ENCODE peak calls at places on chromosomes 6 and 20, in seven cellular contexts. L is HCT116, B is RWPE2, Z is colonic mucosa, W is heart left ventricle, O is A549, V is lower lobe of right lung. M is an unnamed sample.

GRCh38 chr6:9554351-9554750 is 860.5 kb downstream of the TFAP2A start:
- DNase-seq in L (no peak), B (no peak), Z (no peak), W (no peak), O (no peak), V (no peak), M (no peak)

GRCh38 chr6:72810571-72811280 is 188.9 kb downstream of the KCNQ5 start:
- DNase-seq in L (no peak), B (no peak), Z (no peak), W (no peak), O (no peak), V (no peak), M (no peak)

GRCh38 chr20:9609892-9610502 is 95.6 kb downstream of the LAMP5 start:
- DNase-seq in L (peak; percentile 59), B (no peak), Z (peak; percentile 73), W (no peak), O (no peak), V (no peak), M (no peak)

GRCh38 chr6:116277124-116277523 is 2.6 kb downstream of the TSPYL1 start:
- DNase-seq in L (no peak), B (no peak), Z (no peak), W (no peak), O (no peak), V (no peak), M (no peak)

GRCh38 chr6:128172752-128173151 is 271.9 kb upstream of the THEMIS start:
- DNase-seq in L (no peak), B (no peak), Z (no peak), W (no peak), O (no peak), V (no peak), M (no peak)

GRCh38 chr6:73860303-73860702 is 164.3 kb downstream of the CD109 start:
- DNase-seq in L (no peak), B (no peak), Z (no peak), W (no peak), O (no peak), V (no peak), M (no peak)

GRCh38 chr6:136923954-136924291 is 1.8 kb downstream of the SLC35D3 start:
- DNase-seq in L (no peak), B (no peak), Z (no peak), W (no peak), O (no peak), V (no peak), M (no peak)

GRCh38 chr6:31118178-31118577 is 2.1 kb downstream of the CDSN start:
- DNase-seq in L (no peak), B (no peak), Z (no peak), W (peak; percentile 36), O (no peak), V (no peak), M (no peak)

GRCh38 chr6:83199865-83200230 is 6.7 kb downstream of the RWDD2A start:
- DNase-seq in L (no peak), B (no peak), Z (no peak), W (no peak), O (no peak), V (no peak), M (no peak)

GRCh38 chr20:47951521-47951951 is 166.3 kb upstream of the SULF2 start:
- DNase-seq in L (no peak), B (no peak), Z (no peak), W (no peak), O (no peak), V (no peak), M (no peak)

GRCh38 chr6:113147544-113147943 is 709.6 kb upstream of the MARCKS start:
- DNase-seq in L (no peak), B (no peak), Z (no peak), W (no peak), O (no peak), V (no peak), M (no peak)

GRCh38 chr6:109121411-109121810 is 26.1 kb downstream of the CEP57L1 start:
- DNase-seq in L (no peak), B (no peak), Z (no peak), W (no peak), O (no peak), V (no peak), M (no peak)

GRCh38 chr6:163417595-163417994 is 3.1 kb downstream of the QKI start:
- DNase-seq in L (no peak), B (no peak), Z (no peak), W (no peak), O (no peak), V (no peak), M (no peak)

GRCh38 chr6:73610444-73611275 is 43.1 kb downstream of the SLC17A5 start:
- DNase-seq in L (peak; percentile 18), B (no peak), Z (no peak), W (no peak), O (no peak), V (no peak), M (no peak)

GRCh38 chr6:55827818-55828522 is 47.4 kb downstream of the BMP5 start:
- DNase-seq in L (no peak), B (no peak), Z (no peak), W (no peak), O (no peak), V (no peak), M (no peak)

GRCh38 chr6:52588710-52589091 is 11.8 kb upstream of the TRAM2 start:
- DNase-seq in L (no peak), B (no peak), Z (no peak), W (no peak), O (no peak), V (no peak), M (no peak)

GRCh38 chr6:70459235-70459634 is 45.9 kb downstream of the FAM135A start:
- DNase-seq in L (no peak), B (no peak), Z (no peak), W (no peak), O (no peak), V (no peak), M (no peak)

GRCh38 chr6:3222506-3223038 is 4.9 kb downstream of the TUBB2B start:
- DNase-seq in L (no peak), B (no peak), Z (no peak), W (no peak), O (no peak), V (no peak), M (no peak)

GRCh38 chr6:31737315-31738047 is 1.2 kb upstream of the CLIC1 start:
- DNase-seq in L (no peak), B (no peak), Z (peak; percentile 76), W (no peak), O (no peak), V (no peak), M (no peak)

DNA sequence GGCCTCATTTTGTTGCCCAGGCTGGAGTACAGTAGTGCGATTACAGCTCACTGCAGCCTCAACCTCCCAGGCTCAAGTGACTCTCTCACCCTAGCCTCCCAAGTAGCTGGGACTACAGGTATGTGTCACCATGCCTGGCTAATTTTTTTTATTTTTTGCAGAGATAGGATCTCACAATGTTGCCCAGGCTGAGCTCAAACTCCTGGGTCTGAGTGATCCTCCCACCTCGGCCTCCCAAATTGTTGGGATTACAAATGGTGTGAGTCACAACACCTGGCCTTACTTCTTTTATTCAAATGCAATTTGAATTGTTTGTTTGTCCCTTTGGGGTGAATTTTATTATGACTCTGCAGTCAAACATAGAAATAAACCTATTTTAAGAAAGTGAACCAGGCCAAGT is 131.7 kb upstream of the SLC22A16 start:
- DNase-seq in L (no peak), B (no peak), Z (no peak), W (no peak), O (no peak), V (no peak), M (no peak)
- H3K27ac ChIP-seq in L (no peak overlapping the region), B (no peak overlapping the region), Z (no peak overlapping the region), W (no peak overlapping the region), O (no peak overlapping the region), V (no peak overlapping the region), M (peak overlapping the region; percentile 35)

GRCh38 chr6:35034411-35035171 is 106.5 kb downstream of the TCP11 start:
- DNase-seq in L (no peak), B (no peak), Z (peak; percentile 85), W (peak; percentile 83), O (no peak), V (peak; percentile 92), M (peak; percentile 71)

GRCh38 chr6:35036828-35037095 is 104.4 kb downstream of the TCP11 start:
- DNase-seq in L (no peak), B (no peak), Z (no peak), W (no peak), O (no peak), V (no peak), M (no peak)

GRCh38 chr6:35033683-35034082 is 107.5 kb downstream of the TCP11 start:
- DNase-seq in L (no peak), B (no peak), Z (no peak), W (no peak), O (no peak), V (no peak), M (no peak)

GRCh38 chr6:35036059-35036827 is 104.9 kb downstream of the TCP11 start:
- DNase-seq in L (no peak), B (no peak), Z (no peak), W (no peak), O (no peak), V (no peak), M (no peak)

GRCh38 chr6:35035481-35036030 is 105.6 kb downstream of the TCP11 start:
- DNase-seq in L (no peak), B (no peak), Z (peak; percentile 39), W (no peak), O (no peak), V (no peak), M (no peak)
- TF ChIP-seq CTCF in L (no peak), B (no peak), Z (no peak), W (no peak), O (no peak), V (no peak), M (no peak)

DNA sequence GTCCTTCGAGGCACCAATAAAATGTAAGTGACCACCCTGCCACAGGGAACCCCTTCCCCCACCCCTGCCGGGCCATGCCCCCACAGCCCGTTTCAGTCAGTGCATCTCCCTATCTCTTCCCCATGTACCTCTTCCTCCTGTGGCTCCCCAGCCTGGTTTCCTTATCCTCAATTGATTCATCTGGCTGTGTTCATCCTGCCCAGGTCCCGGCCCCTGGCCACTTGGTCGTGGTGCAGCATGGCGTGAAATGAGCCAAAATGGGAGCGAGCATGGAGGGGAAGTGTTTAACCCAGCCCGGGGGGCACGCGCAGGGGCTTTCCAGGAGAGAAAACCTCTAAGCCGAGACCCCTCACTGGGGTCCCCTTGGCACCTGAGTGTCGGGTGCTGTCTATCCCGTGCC is 35.9 kb downstream of the HM13 start:
- DNase-seq in L (no peak), B (no peak), Z (no peak), W (no peak), O (no peak), V (no peak), M (no peak)
- H3K27ac ChIP-seq in L (no peak overlapping the region), B (no peak overlapping the region), Z (no peak overlapping the region), W (no peak overlapping the region), O (no peak overlapping the region), V (no peak overlapping the region), M (no peak overlapping the region)

GRCh38 chr6:67933278-67933677 is 701.8 kb upstream of the ADGRB3 start:
- DNase-seq in L (no peak), B (no peak), Z (no peak), W (no peak), O (no peak), V (no peak), M (no peak)
- TF ChIP-seq CTCF in L (no peak), B (peak; percentile 36), Z (no peak), W (no peak), O (no peak), V (no peak), M (no peak)

M was measured in left ventricle myocardium inferior.